ENCODE peak calls at places on chromosomes 6 and 20, in four cellular contexts. E is amniotic stem cell, L is AML-193, R is sigmoid colon. X is an unnamed sample.

GRCh38 chr6:30799210-30799609 is 54.9 kb upstream of the IER3 start:
- DNase-seq in R (no peak), L (no peak), E (no peak), X (no peak)

GRCh38 chr20:53751394-53752368 is 158.0 kb upstream of the ZNF217 start:
- DNase-seq in L (peak), R (no peak), E (no peak), X (no peak)

GRCh38 chr6:127737009-127737486 is 160.1 kb downstream of the C6orf58 start:
- DNase-seq in L (peak), E (peak), R (no peak), X (peak)

GRCh38 chr20:61804896-61805295 is 260.8 kb downstream of the TAF4 start:
- DNase-seq in R (no peak), E (no peak), L (no peak), X (no peak)

GRCh38 chr6:166470863-166471410 is 88.2 kb upstream of the MPC1 start:
- DNase-seq in E (no peak), R (no peak), L (no peak), X (no peak)

GRCh38 chr6:156822747-156823206 is 45.6 kb downstream of the ARID1B start:
- DNase-seq in E (no peak), L (no peak), R (no peak), X (peak)

GRCh38 chr20:47949230-47949629 is 163.9 kb upstream of the SULF2 start:
- DNase-seq in E (no peak), L (peak), R (no peak), X (no peak)

GRCh38 chr6:16345449-16346330 is 107.3 kb downstream of the GMPR start:
- DNase-seq in R (peak), E (peak), L (no peak), X (peak)

GRCh38 chr6:33443619-33444504 is 10.5 kb upstream of the ZBTB9 start:
- DNase-seq in R (no peak), L (no peak), E (no peak), X (peak)

GRCh38 chr6:165616116-165616515 is 46.9 kb downstream of the PDE10A start:
- DNase-seq in R (no peak), E (no peak), L (no peak), X (no peak)

GRCh38 chr20:9331707-9332435 is 182.5 kb upstream of the LAMP5 start:
- DNase-seq in R (no peak), E (no peak), L (no peak), X (no peak)

GRCh38 chr6:45718901-45719300 is 296.8 kb downstream of the CLIC5 start:
- DNase-seq in L (no peak), E (no peak), R (no peak), X (no peak)

GRCh38 chr6:34460796-34461507 is 4.9 kb upstream of the PACSIN1 start:
- DNase-seq in E (no peak), R (no peak), L (no peak), X (peak)

GRCh38 chr6:113169484-113169883 is 687.7 kb upstream of the MARCKS start:
- DNase-seq in E (no peak), R (no peak), L (no peak), X (no peak)

GRCh38 chr20:23032679-23033078 is 2.4 kb upstream of the SSTR4 start:
- DNase-seq in E (no peak), L (no peak), R (no peak), X (no peak)

X was measured in adrenal gland.